ENCODE peak calls at places on chromosome 18, in five cellular contexts. Q is mesothelial cell of epicardium, R is HFF-Myc, X is nephron progenitor cell, C is lower leg skin. Y is an unnamed sample.

GRCh38 chr18:68694316-68694715 is 20.6 kb downstream of the TMX3 start:
- DNase-seq in Q (no peak), R (no peak), X (no peak), C (no peak), Y (no peak)

GRCh38 chr18:12015697-12016062 is 34.4 kb downstream of the IMPA2 start:
- DNase-seq in Q (no peak), R (no peak), X (no peak), C (peak; percentile 62), Y (no peak)

GRCh38 chr18:5895886-5896740 is 791 bp upstream of the TMEM200C start:
- DNase-seq in Q (peak; percentile 32), R (no peak), X (peak; percentile 76), C (no peak), Y (no peak)

GRCh38 chr18:38262666-38263065 is 697.1 kb upstream of the CELF4 start:
- DNase-seq in Q (no peak), R (no peak), X (no peak), C (no peak), Y (no peak)

GRCh38 chr18:8116346-8117007 is 492.8 kb upstream of the RAB12 start:
- DNase-seq in Q (no peak), R (no peak), X (no peak), C (no peak), Y (no peak)

GRCh38 chr18:10514082-10514481 is 11.7 kb upstream of the NAPG start:
- DNase-seq in Q (no peak), R (no peak), X (no peak), C (peak; percentile 37), Y (no peak)

GRCh38 chr18:23936371-23936958 is 78.1 kb upstream of the TTC39C start:
- DNase-seq in Q (no peak), R (no peak), X (no peak), C (no peak), Y (no peak)

GRCh38 chr18:11872479-11873136 is 21.4 kb downstream of the CHMP1B start:
- DNase-seq in Q (no peak), R (no peak), X (no peak), C (no peak), Y (no peak)

GRCh38 chr18:24819141-24819890 is 358.9 kb downstream of the HRH4 start:
- DNase-seq in Q (no peak), R (no peak), X (no peak), C (no peak), Y (no peak)

GRCh38 chr18:57141208-57142129 is 5.4 kb upstream of the BOD1L2 start:
- DNase-seq in Q (no peak), R (no peak), X (no peak), C (no peak), Y (no peak)

GRCh38 chr18:40949138-40949949 is 1005.7 kb upstream of the PIK3C3 start:
- DNase-seq in Q (no peak), R (no peak), X (no peak), C (no peak), Y (no peak)

GRCh38 chr18:76874643-76875389 is 52.5 kb downstream of the ZNF236 start:
- DNase-seq in Q (no peak), R (no peak), X (no peak), C (no peak), Y (no peak)

GRCh38 chr18:21747268-21747667 is 6.7 kb downstream of the MIB1 start:
- DNase-seq in Q (no peak), R (no peak), X (no peak), C (no peak), Y (no peak)

GRCh38 chr18:44051088-44051487 is 629.6 kb upstream of the SETBP1 start:
- DNase-seq in Q (no peak), R (no peak), X (no peak), C (no peak), Y (no peak)

GRCh38 chr18:37252854-37253396 is 312.7 kb downstream of the CELF4 start:
- DNase-seq in Q (no peak), R (no peak), X (no peak), C (no peak), Y (no peak)

DNA sequence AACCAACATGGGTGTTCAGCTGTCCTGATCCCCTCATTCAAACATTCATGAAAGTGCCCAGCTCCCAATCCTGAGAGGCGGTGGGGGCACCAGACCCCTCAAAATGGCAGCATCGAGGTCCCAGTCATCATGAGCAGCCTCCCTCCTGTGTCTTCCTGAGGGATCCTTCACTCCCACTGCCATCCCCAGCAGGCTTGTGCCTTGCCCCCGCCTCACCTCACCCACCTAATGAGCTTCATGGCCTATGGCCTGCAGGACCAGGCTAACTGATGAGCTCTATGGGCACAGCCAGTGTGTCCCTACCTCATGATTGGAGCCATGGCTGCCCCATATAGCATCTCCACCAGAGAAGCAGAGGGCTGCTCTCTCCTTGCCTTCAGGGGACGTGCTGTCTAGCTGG is 47.3 kb upstream of the SLC14A2 start:
- DNase-seq in Q (no peak), R (no peak), X (no peak), C (no peak), Y (no peak)
- TF ChIP-seq CTCF in Q (no peak), R (no peak), X (no peak), C (no peak), Y (no peak)

GRCh38 chr18:54224379-54225014 is at the start of gene MBD2:
- DNase-seq in Q (peak; percentile 90), R (peak; percentile 78), X (peak; percentile 96), C (peak; percentile 93), Y (peak; percentile 91)
- TF ChIP-seq CTCF in Q (no peak), R (no peak), X (no peak), C (no peak), Y (no peak)

DNA sequence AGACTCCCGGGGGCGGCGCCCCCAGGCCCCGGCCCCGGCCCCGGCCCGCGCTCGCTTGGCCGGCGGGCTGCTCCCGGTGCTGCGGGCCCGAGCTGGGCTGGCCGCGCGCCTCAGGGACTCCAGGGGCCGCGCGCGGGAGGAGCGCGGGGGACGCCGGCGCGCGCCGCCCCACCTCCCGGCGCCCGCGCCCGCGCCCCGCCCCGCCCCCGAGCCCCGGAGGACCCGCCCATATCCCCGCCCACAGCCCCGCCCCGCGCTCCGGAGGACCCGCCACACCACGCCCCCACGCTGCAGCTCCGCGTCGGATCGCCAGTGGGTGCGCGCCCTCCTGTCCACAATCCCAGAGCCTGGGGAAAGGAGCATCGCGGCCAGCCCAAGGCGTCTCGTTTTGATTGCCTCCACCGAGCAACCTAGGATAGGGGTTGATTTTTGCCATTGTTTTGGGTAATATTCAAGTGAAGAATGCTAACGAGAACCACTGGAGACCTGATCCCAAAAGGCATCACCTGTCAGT is at the start of gene PARD6G:
- DNase-seq in Q (peak; percentile 88), R (no peak), X (peak; percentile 90), C (peak; percentile 70), Y (no peak)
- TF ChIP-seq CTCF in Q (no peak), R (no peak), X (no peak), C (no peak), Y (no peak)

GRCh38 chr18:2083691-2084090 is 487.6 kb downstream of the METTL4 start:
- DNase-seq in Q (no peak), R (no peak), X (no peak), C (no peak), Y (no peak)
- TF ChIP-seq CTCF in Q (no peak), R (peak; percentile 3), X (no peak), C (no peak), Y (no peak)

GRCh38 chr18:63317982-63318881 is 1.3 kb downstream of the BCL2 start:
- DNase-seq in Q (peak; percentile 35), R (no peak), X (peak; percentile 65), C (peak; percentile 54), Y (peak; percentile 66)
- TF ChIP-seq CTCF in Q (peak; percentile 62), R (peak; percentile 59), X (peak; percentile 53), C (peak; percentile 10), Y (peak; percentile 78)

GRCh38 chr18:26566874-26567273 is 18.5 kb upstream of the KCTD1 start:
- DNase-seq in Q (no peak), R (no peak), X (no peak), C (no peak), Y (no peak)
- TF ChIP-seq CTCF in Q (no peak), R (no peak), X (no peak), C (no peak), Y (no peak)

GRCh38 chr18:58496231-58496630 is 132.7 kb downstream of the ALPK2 start:
- DNase-seq in Q (no peak), R (no peak), X (no peak), C (no peak), Y (no peak)

GRCh38 chr18:58495634-58496033 is 133.3 kb downstream of the ALPK2 start:
- DNase-seq in Q (no peak), R (no peak), X (no peak), C (no peak), Y (no peak)

GRCh38 chr18:58495202-58495601 is 133.7 kb downstream of the ALPK2 start:
- DNase-seq in Q (no peak), R (no peak), X (no peak), C (no peak), Y (no peak)

GRCh38 chr18:58497845-58498244 is 131.0 kb downstream of the ALPK2 start:
- DNase-seq in Q (no peak), R (no peak), X (no peak), C (no peak), Y (no peak)

DNA sequence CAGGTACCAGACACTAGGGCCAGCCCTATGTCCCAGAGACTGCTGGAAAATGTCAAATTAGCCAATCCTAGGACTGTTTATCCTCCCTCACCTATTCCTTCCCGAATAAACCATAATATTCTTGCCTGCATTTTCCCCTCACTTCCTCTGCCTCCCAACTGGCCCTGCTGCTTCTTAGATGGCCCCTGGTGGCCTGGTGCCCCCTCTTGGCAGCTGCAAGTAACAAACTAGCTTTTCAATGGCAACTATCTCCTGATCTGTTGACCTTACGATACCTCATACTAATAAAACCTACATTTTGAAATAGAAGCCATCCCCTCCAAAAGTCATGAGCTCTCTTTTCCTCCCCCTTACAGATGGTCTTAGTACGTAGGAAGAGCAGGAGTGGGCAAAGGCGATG is 132.0 kb downstream of the ALPK2 start:
- DNase-seq in Q (no peak), R (no peak), X (no peak), C (no peak), Y (no peak)
- TF ChIP-seq CTCF in Q (no peak), R (peak; percentile 53), X (peak; percentile 42), C (no peak), Y (no peak)

DNA sequence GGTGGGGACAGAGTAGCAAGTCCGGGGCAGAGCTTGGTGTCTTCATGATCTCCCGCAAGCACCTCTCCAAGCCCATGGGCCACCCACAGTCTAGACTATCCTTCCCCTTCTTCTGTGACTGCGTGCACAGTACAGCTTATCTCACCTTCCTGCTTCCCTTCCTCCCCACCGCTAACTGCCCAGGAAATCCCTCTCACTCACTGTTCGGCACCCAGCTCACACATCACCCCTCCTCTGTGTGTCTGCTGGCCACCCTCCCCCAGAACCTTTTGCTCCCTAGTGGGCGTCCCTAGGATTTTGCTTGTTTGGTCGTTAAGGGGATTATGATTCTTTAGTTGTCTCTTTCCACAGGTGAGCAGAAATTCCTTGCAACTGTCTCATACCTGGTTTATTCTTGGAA is 31.5 kb upstream of the SMAD7 start:
- DNase-seq in Q (no peak), R (no peak), X (no peak), C (no peak), Y (no peak)
- TF ChIP-seq CTCF in Q (no peak), R (no peak), X (no peak), C (no peak), Y (no peak)

Y was measured in natural killer cell.